ENCODE peak calls at places on chromosomes 1 and 21, in four cellular contexts. One of them, this sample, is unnamed.

GRCh38 chr1:22983944-22984343 is 11.3 kb upstream of the LACTBL1 start:
- DNase-seq in upper lobe of left lung: no peak
- DNase-seq in HepG2: no peak
- DNase-seq in endothelial cell of umbilical vein: no peak
- DNase-seq in this sample: peak

GRCh38 chr1:174077755-174078490 is 55.8 kb upstream of the RC3H1 start:
- DNase-seq in upper lobe of left lung: no peak
- DNase-seq in HepG2: no peak
- DNase-seq in endothelial cell of umbilical vein: no peak
- DNase-seq in this sample: no peak

GRCh38 chr1:65066379-65066765 is 81.6 kb upstream of the AK4 start:
- DNase-seq in upper lobe of left lung: no peak
- DNase-seq in HepG2: no peak
- DNase-seq in endothelial cell of umbilical vein: no peak
- DNase-seq in this sample: no peak

GRCh38 chr1:5513891-5514515 is 478.2 kb downstream of the NPHP4 start:
- DNase-seq in upper lobe of left lung: no peak
- DNase-seq in HepG2: no peak
- DNase-seq in endothelial cell of umbilical vein: no peak
- DNase-seq in this sample: no peak

GRCh38 chr1:205013683-205014367 is 29.2 kb upstream of the CNTN2 start:
- DNase-seq in upper lobe of left lung: no peak
- DNase-seq in HepG2: no peak
- DNase-seq in endothelial cell of umbilical vein: no peak
- DNase-seq in this sample: no peak

GRCh38 chr1:172746091-172746949 is 87.4 kb downstream of the FASLG start:
- DNase-seq in upper lobe of left lung: peak
- DNase-seq in HepG2: peak
- DNase-seq in endothelial cell of umbilical vein: peak
- DNase-seq in this sample: no peak

GRCh38 chr1:177981186-177981585 is 11.3 kb upstream of the SEC16B start:
- DNase-seq in upper lobe of left lung: no peak
- DNase-seq in HepG2: no peak
- DNase-seq in endothelial cell of umbilical vein: no peak
- DNase-seq in this sample: no peak

GRCh38 chr1:246592695-246593094 is 26.4 kb downstream of the CNST start:
- DNase-seq in upper lobe of left lung: no peak
- DNase-seq in HepG2: no peak
- DNase-seq in endothelial cell of umbilical vein: no peak
- DNase-seq in this sample: no peak

GRCh38 chr1:4172659-4173599 is 272.9 kb upstream of the C1orf174 start:
- DNase-seq in upper lobe of left lung: no peak
- DNase-seq in HepG2: peak
- DNase-seq in endothelial cell of umbilical vein: no peak
- DNase-seq in this sample: no peak

GRCh38 chr1:226047495-226047894 is 15.0 kb upstream of the H3-3A start:
- DNase-seq in upper lobe of left lung: no peak
- DNase-seq in HepG2: peak
- DNase-seq in endothelial cell of umbilical vein: no peak
- DNase-seq in this sample: no peak

GRCh38 chr1:210397252-210397651 is 68.5 kb downstream of the HHAT start:
- DNase-seq in upper lobe of left lung: no peak
- DNase-seq in HepG2: no peak
- DNase-seq in endothelial cell of umbilical vein: no peak
- DNase-seq in this sample: no peak

GRCh38 chr1:40595623-40596022 is 64.2 kb downstream of the ZNF684 start:
- DNase-seq in upper lobe of left lung: no peak
- DNase-seq in HepG2: no peak
- DNase-seq in endothelial cell of umbilical vein: no peak
- DNase-seq in this sample: no peak

GRCh38 chr1:23611601-23612327 is 52.5 kb upstream of the ID3 start:
- DNase-seq in upper lobe of left lung: no peak
- DNase-seq in HepG2: no peak
- DNase-seq in endothelial cell of umbilical vein: no peak
- DNase-seq in this sample: no peak

GRCh38 chr1:232628335-232629214 is 1.4 kb downstream of the SIPA1L2 start:
- DNase-seq in upper lobe of left lung: no peak
- DNase-seq in HepG2: no peak
- DNase-seq in endothelial cell of umbilical vein: peak
- DNase-seq in this sample: no peak

GRCh38 chr21:32826317-32827167 is 55.0 kb upstream of the PAXBP1 start:
- DNase-seq in upper lobe of left lung: peak
- DNase-seq in HepG2: peak
- DNase-seq in endothelial cell of umbilical vein: peak
- DNase-seq in this sample: no peak

GRCh38 chr1:231186356-231187115 is 24.7 kb downstream of the TRIM67 start:
- DNase-seq in upper lobe of left lung: no peak
- DNase-seq in HepG2: no peak
- DNase-seq in endothelial cell of umbilical vein: no peak
- DNase-seq in this sample: no peak

GRCh38 chr1:10833630-10834557 is 37.4 kb upstream of the CASZ1 start:
- DNase-seq in upper lobe of left lung: no peak
- DNase-seq in HepG2: no peak
- DNase-seq in endothelial cell of umbilical vein: no peak
- DNase-seq in this sample: no peak

GRCh38 chr1:101216623-101217022 is 20.2 kb upstream of the S1PR1 start:
- DNase-seq in upper lobe of left lung: no peak
- DNase-seq in HepG2: no peak
- DNase-seq in endothelial cell of umbilical vein: no peak
- DNase-seq in this sample: no peak

GRCh38 chr1:217105432-217105831 is 382.2 kb upstream of the ESRRG start:
- DNase-seq in upper lobe of left lung: no peak
- DNase-seq in HepG2: no peak
- DNase-seq in endothelial cell of umbilical vein: no peak
- DNase-seq in this sample: no peak

GRCh38 chr1:8663915-8664331 is 153.5 kb downstream of the RERE start:
- DNase-seq in upper lobe of left lung: peak
- DNase-seq in HepG2: peak
- DNase-seq in endothelial cell of umbilical vein: no peak
- DNase-seq in this sample: no peak

GRCh38 chr1:209675567-209676154 is 449 bp downstream of the G0S2 start:
- DNase-seq in upper lobe of left lung: peak
- DNase-seq in HepG2: no peak
- DNase-seq in endothelial cell of umbilical vein: peak
- DNase-seq in this sample: no peak

GRCh38 chr1:220803401-220804201 is 16.9 kb downstream of the MTARC1 start:
- DNase-seq in upper lobe of left lung: no peak
- DNase-seq in HepG2: peak
- DNase-seq in endothelial cell of umbilical vein: peak
- DNase-seq in this sample: no peak

GRCh38 chr21:38314534-38314933 is 57.7 kb downstream of the KCNJ15 start:
- DNase-seq in upper lobe of left lung: no peak
- DNase-seq in HepG2: no peak
- DNase-seq in endothelial cell of umbilical vein: no peak
- DNase-seq in this sample: no peak

GRCh38 chr1:37439672-37439995 is 34.7 kb upstream of the ZC3H12A start:
- DNase-seq in upper lobe of left lung: no peak
- DNase-seq in HepG2: no peak
- DNase-seq in endothelial cell of umbilical vein: no peak
- DNase-seq in this sample: no peak

GRCh38 chr1:198903203-198903602 is 264.4 kb downstream of the PTPRC start:
- DNase-seq in upper lobe of left lung: no peak
- DNase-seq in HepG2: no peak
- DNase-seq in endothelial cell of umbilical vein: no peak
- DNase-seq in this sample: no peak

GRCh38 chr1:117346206-117346928 is 20.9 kb upstream of the MAN1A2 start:
- DNase-seq in upper lobe of left lung: no peak
- DNase-seq in HepG2: no peak
- DNase-seq in endothelial cell of umbilical vein: no peak
- DNase-seq in this sample: no peak

GRCh38 chr1:14926214-14926613 is 227.3 kb upstream of the TMEM51 start:
- DNase-seq in upper lobe of left lung: no peak
- DNase-seq in HepG2: no peak
- DNase-seq in endothelial cell of umbilical vein: no peak
- DNase-seq in this sample: no peak

GRCh38 chr1:85427844-85428243 is 37.1 kb downstream of the DDAH1 start:
- DNase-seq in upper lobe of left lung: no peak
- DNase-seq in HepG2: no peak
- DNase-seq in endothelial cell of umbilical vein: no peak
- DNase-seq in this sample: no peak

GRCh38 chr1:19232526-19232851 is 18.8 kb downstream of the EMC1 start:
- DNase-seq in upper lobe of left lung: no peak
- DNase-seq in HepG2: peak
- DNase-seq in endothelial cell of umbilical vein: no peak
- DNase-seq in this sample: no peak

GRCh38 chr1:160608057-160608456 is 28.8 kb upstream of the CD84 start:
- DNase-seq in upper lobe of left lung: no peak
- DNase-seq in HepG2: no peak
- DNase-seq in endothelial cell of umbilical vein: no peak
- DNase-seq in this sample: no peak

GRCh38 chr1:160605792-160606520 is 26.7 kb upstream of the CD84 start:
- DNase-seq in upper lobe of left lung: no peak
- DNase-seq in HepG2: no peak
- DNase-seq in endothelial cell of umbilical vein: no peak
- DNase-seq in this sample: no peak

GRCh38 chr1:160606611-160607010 is 27.3 kb upstream of the CD84 start:
- DNase-seq in upper lobe of left lung: no peak
- DNase-seq in HepG2: no peak
- DNase-seq in endothelial cell of umbilical vein: no peak
- DNase-seq in this sample: no peak

GRCh38 chr1:160608514-160608913 is 29.2 kb upstream of the CD84 start:
- DNase-seq in upper lobe of left lung: no peak
- DNase-seq in HepG2: no peak
- DNase-seq in endothelial cell of umbilical vein: no peak
- DNase-seq in this sample: no peak

DNA sequence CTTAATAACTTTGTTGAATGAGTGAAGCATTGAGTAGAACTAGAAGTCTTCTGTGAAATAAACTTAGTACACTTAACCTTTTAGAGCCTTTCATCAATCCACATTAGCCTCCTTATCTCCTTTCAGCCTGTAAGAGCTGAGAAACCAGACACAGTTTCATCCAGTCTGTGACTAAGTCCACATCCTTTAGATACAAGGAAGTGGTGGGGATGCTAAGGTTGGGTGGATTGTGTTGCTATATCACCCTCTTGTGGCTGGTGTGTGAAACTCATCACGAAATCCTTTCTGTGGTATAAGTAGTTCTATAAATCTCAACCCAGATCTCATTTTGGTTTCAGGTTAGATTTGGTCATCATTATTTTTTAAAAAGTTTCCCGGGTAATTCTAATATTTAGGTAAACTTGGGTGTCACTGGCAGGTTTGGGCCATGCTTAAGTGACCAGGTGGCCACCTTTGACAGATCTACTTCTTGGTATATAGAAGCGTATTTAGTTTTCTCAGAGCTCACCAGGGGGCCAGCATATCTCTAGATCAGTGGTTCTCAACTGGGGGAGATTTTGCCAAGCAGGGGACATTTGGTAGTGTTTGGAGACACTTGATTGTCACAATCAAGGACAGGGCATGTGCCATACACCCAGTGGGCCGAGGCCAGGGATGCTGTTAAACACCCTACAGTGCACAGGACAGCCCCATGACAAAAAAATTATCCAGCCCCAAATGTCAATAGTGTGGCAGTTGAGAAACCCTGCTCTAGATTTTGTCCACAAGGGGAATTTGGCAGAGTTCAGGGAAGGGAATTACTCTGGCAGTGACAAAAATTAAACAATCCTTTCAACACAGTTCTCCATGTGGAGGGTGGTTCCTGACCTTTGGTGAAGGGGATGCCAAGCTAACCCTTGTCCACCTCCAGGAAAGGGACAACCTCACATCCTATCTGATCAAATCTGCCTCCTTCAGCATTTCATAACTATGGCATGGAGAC is 28.0 kb upstream of the CD84 start:
- DNase-seq in upper lobe of left lung: peak
- DNase-seq in HepG2: peak
- DNase-seq in endothelial cell of umbilical vein: peak
- DNase-seq in this sample: no peak
- TF ChIP-seq POLR2A in upper lobe of left lung: no peak
- TF ChIP-seq POLR2A in HepG2: no peak
- TF ChIP-seq POLR2A in endothelial cell of umbilical vein: no peak
- TF ChIP-seq POLR2A in this sample: no peak

GRCh38 chr1:81498370-81499184 is 302.2 kb upstream of the ADGRL2 start:
- DNase-seq in upper lobe of left lung: no peak
- DNase-seq in HepG2: no peak
- DNase-seq in endothelial cell of umbilical vein: peak
- DNase-seq in this sample: no peak
- TF ChIP-seq CTCF in upper lobe of left lung: no peak
- TF ChIP-seq CTCF in HepG2: no peak
- TF ChIP-seq CTCF in endothelial cell of umbilical vein: no peak
- TF ChIP-seq CTCF in this sample: no peak

GRCh38 chr1:109112652-109113285 is 1.1 kb upstream of the ELAPOR1 start:
- DNase-seq in upper lobe of left lung: peak
- DNase-seq in HepG2: peak
- DNase-seq in endothelial cell of umbilical vein: peak
- DNase-seq in this sample: peak
- H3K4me3 ChIP-seq in upper lobe of left lung: peak
- H3K4me3 ChIP-seq in HepG2: no peak
- H3K4me3 ChIP-seq in endothelial cell of umbilical vein: no peak
- H3K4me3 ChIP-seq in this sample: no peak

GRCh38 chr1:62198781-62199125 is 4.1 kb downstream of the L1TD1 start:
- DNase-seq in upper lobe of left lung: no peak
- DNase-seq in HepG2: peak
- DNase-seq in endothelial cell of umbilical vein: no peak
- DNase-seq in this sample: no peak
- TF ChIP-seq POLR2A in upper lobe of left lung: no peak
- TF ChIP-seq POLR2A in HepG2: no peak
- TF ChIP-seq POLR2A in endothelial cell of umbilical vein: no peak
- TF ChIP-seq POLR2A in this sample: no peak

GRCh38 chr1:153192697-153193096 is 10.5 kb upstream of the LELP1 start:
- DNase-seq in upper lobe of left lung: no peak
- DNase-seq in HepG2: peak
- DNase-seq in endothelial cell of umbilical vein: no peak
- DNase-seq in this sample: no peak
- TF ChIP-seq CTCF in upper lobe of left lung: peak
- TF ChIP-seq CTCF in HepG2: peak
- TF ChIP-seq CTCF in endothelial cell of umbilical vein: peak
- TF ChIP-seq CTCF in this sample: no peak

DNA sequence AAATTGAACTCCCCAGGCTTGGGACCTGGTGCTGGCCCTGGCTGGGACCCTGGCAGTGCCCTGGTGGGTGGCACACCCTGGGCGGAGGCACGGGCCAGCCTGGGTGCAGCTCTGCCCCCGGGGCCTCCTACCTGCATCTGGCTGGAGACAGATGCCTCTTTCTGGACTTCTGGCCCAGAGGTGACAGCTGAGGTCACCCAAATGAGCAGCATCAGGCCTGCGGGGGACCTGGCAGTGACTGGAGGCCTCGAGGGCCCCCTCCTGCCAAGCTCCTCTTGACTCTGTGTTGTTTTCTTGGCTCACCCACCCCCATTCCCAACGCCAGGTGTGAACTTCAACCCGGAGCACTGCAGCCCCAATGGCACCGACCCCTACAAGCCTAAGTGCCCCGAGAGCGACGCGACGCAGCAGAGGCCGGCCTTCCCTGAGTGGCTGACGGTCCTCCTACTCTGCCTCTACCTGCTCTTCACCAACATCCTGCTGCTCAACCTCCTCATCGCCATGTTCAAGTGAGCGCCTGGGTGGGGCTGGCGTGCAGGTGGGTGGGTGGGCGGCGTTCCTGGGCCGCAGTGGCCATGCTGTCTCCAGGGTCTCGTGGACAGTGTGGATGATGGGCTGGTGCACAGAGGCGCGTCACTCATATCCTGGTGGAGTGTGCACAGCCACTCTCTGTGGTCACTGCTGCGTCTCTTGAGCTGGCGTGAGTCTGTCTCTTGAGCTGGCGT is 41.6 kb upstream of the LRRC3 start:
- DNase-seq in upper lobe of left lung: no peak
- DNase-seq in HepG2: no peak
- DNase-seq in endothelial cell of umbilical vein: no peak
- DNase-seq in this sample: peak
- H3K4me3 ChIP-seq in upper lobe of left lung: no peak
- H3K4me3 ChIP-seq in HepG2: no peak
- H3K4me3 ChIP-seq in endothelial cell of umbilical vein: no peak
- H3K4me3 ChIP-seq in this sample: no peak

This sample was measured in lower leg skin.